ENCODE peak calls at places on chromosomes 13 and 19, in five cellular contexts. J, E, Y, L and Q are unnamed samples.
A peak's percentile ranks its signal among the peaks of the same experiment; 100 is the strongest.

GRCh38 chr19:48731452-48731851 is 9.0 kb downstream of the RASIP1 start:
- DNase-seq in Y (no peak), E (no peak), L (no peak), J (no peak), Q (no peak)

GRCh38 chr13:68588623-68589022 is 1358.5 kb upstream of the PCDH9 start:
- DNase-seq in E (no peak), J (no peak), Y (no peak), L (no peak), Q (no peak)

GRCh38 chr13:48761256-48761655 is 107.5 kb downstream of the CYSLTR2 start:
- DNase-seq in Y (no peak), J (no peak), E (no peak), L (no peak), Q (no peak)

GRCh38 chr19:7083076-7083956 is 13.8 kb downstream of the ZNF557 start:
- DNase-seq in E (no peak), Y (no peak), L (no peak), J (peak; percentile 44), Q (no peak)

GRCh38 chr13:113815151-113816058 is 48.5 kb downstream of the GAS6 start:
- DNase-seq in L (peak; percentile 76), E (no peak), J (peak; percentile 65), Y (no peak), Q (no peak)

GRCh38 chr19:3528080-3528479 is 10.9 kb upstream of the TEKTIP1 start:
- DNase-seq in Y (no peak), E (no peak), J (no peak), L (no peak), Q (no peak)

GRCh38 chr19:55647732-55648656 is at the start of gene CCDC106:
- DNase-seq in Y (peak; percentile 72), E (peak; percentile 63), L (peak; percentile 85), J (peak; percentile 55), Q (peak; percentile 79)

GRCh38 chr19:46697142-46697960 is 19.6 kb downstream of the PRKD2 start:
- DNase-seq in L (peak; percentile 95), E (no peak), Y (peak; percentile 95), J (no peak), Q (peak; percentile 96)

GRCh38 chr19:56917998-56918397 is 77.5 kb upstream of the PEG3 start:
- DNase-seq in L (no peak), E (no peak), J (no peak), Y (no peak), Q (no peak)

GRCh38 chr13:41327994-41328778 is 17.1 kb downstream of the NAA16 start:
- DNase-seq in J (no peak), L (no peak), Y (no peak), E (no peak), Q (no peak)

GRCh38 chr13:111271186-111271698 is 49.2 kb upstream of the TEX29 start:
- DNase-seq in Y (no peak), L (no peak), J (no peak), E (no peak), Q (no peak)

DNA sequence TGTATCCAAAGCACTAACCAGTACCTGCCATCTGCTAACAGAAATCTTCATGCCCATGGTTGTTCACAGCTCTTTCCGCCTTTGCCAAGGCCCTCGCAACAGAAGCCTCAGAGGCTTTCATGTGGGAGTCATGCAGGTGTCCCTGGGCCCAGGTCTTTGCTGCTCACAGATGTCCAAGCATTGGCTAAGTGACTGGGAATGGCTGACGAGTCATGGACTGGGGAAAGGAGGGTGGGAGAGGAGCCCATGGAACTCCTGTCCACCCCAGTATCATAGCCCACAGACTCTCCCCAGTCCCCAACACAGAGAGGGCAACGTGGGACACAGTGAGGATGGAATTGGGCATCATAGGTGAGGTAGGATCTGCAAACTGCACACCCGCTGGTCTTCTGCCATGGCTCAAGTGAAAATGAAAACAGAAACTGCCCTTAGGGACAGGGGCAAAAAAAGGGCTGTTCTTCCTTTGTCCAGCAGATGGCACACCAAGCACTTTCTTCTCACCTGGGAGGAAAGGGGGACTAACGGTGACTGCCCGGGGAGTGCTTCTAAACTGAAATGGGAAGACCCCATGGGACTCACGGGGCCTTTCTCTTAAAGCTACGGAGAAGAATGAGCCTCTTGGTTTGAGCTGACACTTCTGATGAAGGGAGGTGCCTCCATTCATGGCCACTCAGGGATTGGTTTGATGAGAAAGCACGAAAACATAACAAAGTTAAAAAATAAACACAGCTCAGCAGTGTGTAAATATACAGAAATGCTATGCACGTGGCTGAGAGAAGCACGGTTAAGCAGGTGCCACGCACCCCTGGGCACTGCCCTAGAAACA is 11.1 kb upstream of the DHRS12 start:
- DNase-seq in E (peak; percentile 81), J (peak; percentile 88), Y (no peak), L (no peak), Q (no peak)
- H3K4me1 ChIP-seq in E (peaks cover 62% of the 10 kb centered on the region), J (peaks cover 36% of the 10 kb centered on the region), Y (peaks cover 31% of the 10 kb centered on the region), L (peaks cover 5% of the 10 kb centered on the region), Q (peaks cover 13% of the 10 kb centered on the region)

GRCh38 chr13:110217811-110218210 is 89.1 kb downstream of the COL4A1 start:
- DNase-seq in Y (no peak), L (no peak), J (no peak), E (no peak), Q (no peak)
- H3K4me1 ChIP-seq in Y (peaks cover 17% of the 10 kb centered on the region), L (peaks cover 24% of the 10 kb centered on the region), J (no peaks in the 10 kb centered on the region), E (no peaks in the 10 kb centered on the region), Q (peaks cover 43% of the 10 kb centered on the region)

GRCh38 chr13:44930907-44931676 is 58.2 kb downstream of the NUFIP1 start:
- DNase-seq in L (no peak), E (no peak), J (no peak), Y (no peak), Q (no peak)
- H3K4me1 ChIP-seq in L (peaks cover 11% of the 10 kb centered on the region), E (no peaks in the 10 kb centered on the region), J (no peaks in the 10 kb centered on the region), Y (peaks cover 44% of the 10 kb centered on the region), Q (peaks cover 9% of the 10 kb centered on the region)

GRCh38 chr13:21055016-21055415 is 6.4 kb downstream of the LATS2 start:
- DNase-seq in J (no peak), Y (no peak), L (no peak), E (no peak), Q (no peak)
- H3K4me1 ChIP-seq in J (no peaks in the 10 kb centered on the region), Y (peaks cover 27% of the 10 kb centered on the region), L (peaks cover 20% of the 10 kb centered on the region), E (no peaks in the 10 kb centered on the region), Q (peaks cover 77% of the 10 kb centered on the region)

DNA sequence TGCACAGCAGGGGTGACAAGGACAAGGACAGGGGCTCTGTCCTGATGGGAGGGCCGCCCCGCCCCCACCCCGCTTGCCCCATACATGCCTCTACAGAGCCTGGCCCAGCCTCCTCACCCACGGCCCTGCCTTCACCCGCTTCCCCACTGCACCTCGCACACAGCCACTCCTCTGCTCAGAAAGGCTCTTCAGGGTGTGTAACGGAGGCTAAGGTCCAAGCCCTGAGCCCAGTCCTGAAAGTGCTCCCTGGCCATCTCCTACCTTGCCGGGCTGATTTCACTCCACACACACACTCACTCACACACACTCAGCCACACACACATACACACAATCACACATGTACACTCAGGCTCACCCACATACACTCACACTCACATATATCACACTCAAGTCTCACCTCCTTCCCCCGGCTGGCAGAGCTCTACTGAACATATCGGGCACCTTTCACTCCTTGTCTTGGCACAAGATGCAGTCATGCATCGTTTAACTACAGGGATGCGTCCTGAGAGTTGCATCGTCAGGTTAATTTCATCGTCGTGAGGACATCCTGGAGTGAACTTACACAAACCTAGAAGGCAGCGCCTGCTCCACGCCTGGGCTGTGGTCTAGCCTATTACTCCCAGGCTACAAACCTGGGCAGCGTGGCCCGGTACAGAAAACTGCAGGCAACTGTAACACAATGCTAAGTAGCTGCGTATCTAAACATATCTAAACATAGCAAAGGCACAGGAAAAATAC is 13.2 kb downstream of the EPS15L1 start:
- DNase-seq in Y (no peak), L (peak; percentile 68), E (no peak), J (no peak), Q (no peak)
- H3K4me1 ChIP-seq in Y (peaks cover 53% of the 10 kb centered on the region), L (peaks cover 18% of the 10 kb centered on the region), E (peaks cover 26% of the 10 kb centered on the region), J (peaks cover 22% of the 10 kb centered on the region), Q (peaks cover 45% of the 10 kb centered on the region)